ENCODE peak calls at places on chromosomes 12 and 14, in five cellular contexts. G, T, L, V and U are unnamed samples.

GRCh38 chr12:51388826-51389225 is 2.4 kb downstream of the GALNT6 start:
- DNase-seq in G (no peak), T (no peak), L (no peak), V (no peak), U (no peak)

GRCh38 chr12:47757840-47758583 is 668 bp downstream of the RAPGEF3 start:
- DNase-seq in G (peak; percentile 50), T (no peak), L (no peak), V (no peak), U (no peak)

GRCh38 chr12:75878382-75878720 is 153.2 kb downstream of the PHLDA1 start:
- DNase-seq in G (no peak), T (no peak), L (no peak), V (no peak), U (no peak)

GRCh38 chr14:29548948-29549370 is 378.7 kb downstream of the PRKD1 start:
- DNase-seq in G (no peak), T (peak; percentile 52), L (peak; percentile 77), V (peak; percentile 23), U (no peak)

GRCh38 chr12:6953417-6954315 is 2.5 kb downstream of the PTPN6 start:
- DNase-seq in G (no peak), T (peak; percentile 82), L (no peak), V (peak; percentile 24), U (no peak)

GRCh38 chr14:74965770-74966153 is 10.4 kb upstream of the PGF start:
- DNase-seq in G (no peak), T (no peak), L (peak; percentile 52), V (no peak), U (no peak)

GRCh38 chr12:73106896-73107295 is 834.7 kb downstream of the TRHDE start:
- DNase-seq in G (no peak), T (no peak), L (peak; percentile 6), V (no peak), U (no peak)

GRCh38 chr12:110354172-110354780 is 49.2 kb downstream of the ANAPC7 start:
- DNase-seq in G (no peak), T (no peak), L (no peak), V (no peak), U (no peak)

GRCh38 chr12:94100254-94100653 is 48.1 kb upstream of the PLXNC1 start:
- DNase-seq in G (peak; percentile 62), T (no peak), L (peak; percentile 95), V (no peak), U (no peak)

GRCh38 chr14:54796961-54797360 is 105.7 kb downstream of the GCH1 start:
- DNase-seq in G (no peak), T (no peak), L (peak; percentile 78), V (no peak), U (no peak)

GRCh38 chr14:95228240-95228639 is 70.9 kb upstream of the DICER1 start:
- DNase-seq in G (no peak), T (no peak), L (no peak), V (no peak), U (no peak)

GRCh38 chr12:52949413-52950331 is 754 bp downstream of the KRT18 start:
- DNase-seq in G (no peak), T (no peak), L (peak; percentile 96), V (no peak), U (no peak)

GRCh38 chr14:27528328-27528727 is 930.5 kb upstream of the NOVA1 start:
- DNase-seq in G (no peak), T (peak; percentile 41), L (peak; percentile 57), V (peak; percentile 37), U (no peak)

GRCh38 chr12:88562151-88562550 is 18.1 kb downstream of the KITLG start:
- DNase-seq in G (no peak), T (no peak), L (no peak), V (no peak), U (no peak)

GRCh38 chr12:89453579-89453978 is 71.0 kb downstream of the GALNT4 start:
- DNase-seq in G (no peak), T (no peak), L (no peak), V (no peak), U (no peak)

GRCh38 chr12:92502417-92503028 is 200.3 kb upstream of the PLEKHG7 start:
- DNase-seq in G (no peak), T (peak; percentile 50), L (peak; percentile 7), V (no peak), U (no peak)

GRCh38 chr12:12486661-12487240 is 75.9 kb downstream of the DUSP16 start:
- DNase-seq in G (no peak), T (no peak), L (peak; percentile 52), V (no peak), U (no peak)

GRCh38 chr12:98645572-98646067 is 530 bp downstream of the APAF1 start:
- DNase-seq in G (no peak), T (no peak), L (peak; percentile 18), V (no peak), U (peak; percentile 61)

GRCh38 chr14:91929700-91930099 is 17.8 kb downstream of the FBLN5 start:
- DNase-seq in G (peak; percentile 57), T (no peak), L (no peak), V (no peak), U (no peak)

GRCh38 chr12:64160021-64160717 is 61.9 kb downstream of the KICS2 start:
- DNase-seq in G (no peak), T (no peak), L (peak; percentile 60), V (no peak), U (no peak)

GRCh38 chr14:38731962-38732361 is 371.1 kb downstream of the SEC23A start:
- DNase-seq in G (no peak), T (no peak), L (no peak), V (no peak), U (no peak)

GRCh38 chr12:754871-755562 is 2.6 kb downstream of the WNK1 start:
- DNase-seq in G (no peak), T (peak; percentile 64), L (peak; percentile 76), V (peak; percentile 58), U (no peak)

DNA sequence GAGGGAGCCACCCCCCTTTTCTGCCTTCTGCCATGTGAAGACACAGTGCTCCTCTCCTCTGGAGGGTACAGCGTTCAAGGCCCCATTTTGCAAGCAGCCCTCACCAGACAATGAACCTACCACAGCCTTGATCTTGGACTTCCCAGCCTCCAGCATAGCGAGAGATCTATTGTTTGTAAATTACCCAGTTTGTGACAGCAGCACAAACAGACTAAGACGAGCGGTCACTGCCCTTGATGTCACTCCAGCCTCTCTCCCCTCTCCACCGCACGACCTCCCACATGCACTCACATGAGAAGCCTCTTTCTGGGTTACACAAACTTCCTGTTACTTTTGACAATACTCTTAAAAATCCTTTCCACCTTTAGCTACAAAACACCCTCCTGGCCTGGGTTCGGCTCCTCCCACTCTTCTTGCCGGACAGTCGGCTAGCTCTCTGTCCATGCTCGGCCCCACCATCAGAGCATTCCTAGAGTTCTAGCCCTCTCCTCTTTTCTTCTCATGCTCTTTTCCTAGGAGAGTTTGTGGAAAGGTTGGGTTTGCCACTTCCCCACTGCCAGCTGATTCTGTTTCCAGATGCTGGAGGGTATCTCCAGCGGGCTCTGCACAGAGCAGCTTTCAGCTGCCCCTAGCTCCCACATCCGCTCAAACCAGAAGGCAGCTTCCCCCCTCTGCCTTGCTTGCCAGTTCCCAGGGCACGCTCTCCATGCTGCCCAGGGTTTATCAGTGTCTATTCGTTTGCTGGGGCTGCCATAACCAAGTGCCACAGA is 124.3 kb downstream of the FOXN3 start:
- DNase-seq in G (no peak), T (no peak), L (no peak), V (no peak), U (no peak)
- H3K4me1 ChIP-seq in G (no peaks in the 10 kb centered on the region), T (no peaks in the 10 kb centered on the region), L (peaks cover 3% of the 10 kb centered on the region), V (peaks cover 15% of the 10 kb centered on the region), U (peaks cover 27% of the 10 kb centered on the region)

GRCh38 chr14:35532783-35533356 is 1.1 kb upstream of the INSM2 start:
- DNase-seq in G (no peak), T (no peak), L (no peak), V (no peak), U (no peak)

GRCh38 chr14:35534130-35534883 is at the start of gene INSM2:
- DNase-seq in G (no peak), T (no peak), L (no peak), V (no peak), U (no peak)

GRCh38 chr14:35533357-35534129 is 421 bp upstream of the INSM2 start:
- DNase-seq in G (no peak), T (peak; percentile 48), L (peak; percentile 69), V (peak; percentile 96), U (no peak)

GRCh38 chr14:35534884-35535793 is 1.2 kb downstream of the INSM2 start:
- DNase-seq in G (peak; percentile 53), T (peak; percentile 48), L (peak; percentile 69), V (peak; percentile 52), U (no peak)

GRCh38 chr14:35535794-35536112 is 1.8 kb downstream of the INSM2 start:
- DNase-seq in G (no peak), T (no peak), L (no peak), V (no peak), U (no peak)
- H3K4me3 ChIP-seq in G (no peak overlapping the region), T (no peak overlapping the region), L (no peak overlapping the region), V (peak overlapping the region; percentile 75), U (no peak overlapping the region)

DNA sequence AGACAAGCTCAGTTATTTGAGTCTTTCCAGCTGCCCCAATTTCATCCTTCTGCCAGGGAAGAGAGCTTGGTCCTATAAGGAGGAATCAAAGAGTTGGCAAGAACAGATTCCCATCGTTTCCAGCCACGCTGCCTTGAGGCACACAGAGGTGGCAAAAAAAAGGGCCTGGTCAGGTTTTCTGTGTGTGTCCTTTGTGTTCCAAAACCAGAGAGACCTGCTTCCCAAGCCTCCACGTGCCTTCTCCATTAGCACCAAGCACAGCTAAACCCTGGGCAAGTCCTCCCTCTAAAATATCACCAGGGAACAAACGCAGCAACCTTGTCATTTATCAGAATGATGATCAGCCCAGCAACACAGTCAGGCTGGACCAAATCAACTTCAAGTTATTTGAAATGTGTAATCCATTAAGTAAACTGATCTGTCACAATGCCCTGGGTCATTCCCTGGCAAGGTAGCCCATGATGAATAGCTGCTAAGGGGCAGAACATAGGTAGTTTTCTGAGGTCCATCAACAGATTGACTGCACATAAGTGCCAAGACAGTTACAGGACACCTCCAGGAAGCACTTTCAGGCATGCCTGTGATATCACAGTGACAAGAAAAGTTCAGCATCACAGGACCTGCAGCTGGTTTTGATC is 28.6 kb upstream of the C12orf42 start:
- DNase-seq in G (no peak), T (no peak), L (no peak), V (no peak), U (no peak)
- H3K9me3 ChIP-seq in G (no peaks in the 10 kb centered on the region), T (no peaks in the 10 kb centered on the region), L (no peaks in the 10 kb centered on the region), V (no peaks in the 10 kb centered on the region), U (no peaks in the 10 kb centered on the region)

GRCh38 chr12:129772463-129773169 is 131.2 kb downstream of the TMEM132D start:
- DNase-seq in G (no peak), T (no peak), L (no peak), V (no peak), U (no peak)
- H3K4me1 ChIP-seq in G (no peaks in the 10 kb centered on the region), T (no peaks in the 10 kb centered on the region), L (no peaks in the 10 kb centered on the region), V (no peaks in the 10 kb centered on the region), U (no peaks in the 10 kb centered on the region)

GRCh38 chr12:116153096-116153495 is 124.4 kb downstream of the MED13L start:
- DNase-seq in G (no peak), T (no peak), L (no peak), V (no peak), U (no peak)
- H3K4me3 ChIP-seq in G (no peak overlapping the region), T (no peak overlapping the region), L (no peak overlapping the region), V (no peak overlapping the region), U (no peak overlapping the region)